ENCODE peak calls at places on chromosomes 2 and 18, in ten cellular contexts. A is spleen; V is left cardiac atrium; J is activated T-cell treated with anti-CD3 and anti-CD28 coated beads, Interleukin-2, amount 50 U/mL, for 72 hours; L is EL; E is upper lobe of right lung; O is HTR-8/SVneo; P is activated T-helper 1 cell treated with anti-CD3 and anti-CD28 coated beads, Interleukin-2, amount 50 U/mL, for 16 hours; Z is epithelial cell of esophagus; I is amniotic stem cell. S is an unnamed sample.

GRCh38 chr18:58455318-58455950 is 173.5 kb downstream of the ALPK2 start:
- DNase-seq in E (no peak), O (no peak), L (no peak), V (no peak), A (no peak), J (peak), I (no peak), P (no peak), Z (peak), S (no peak)

GRCh38 chr18:35430721-35431441 is 53.7 kb upstream of the ZNF396 start:
- DNase-seq in J (no peak), Z (no peak), V (no peak), I (no peak), P (no peak), E (no peak), A (no peak), O (no peak), L (no peak), S (no peak)

GRCh38 chr2:207546822-207547221 is 17.1 kb downstream of the CREB1 start:
- DNase-seq in P (no peak), A (no peak), O (no peak), L (peak), E (no peak), Z (peak), J (no peak), V (no peak), I (no peak), S (no peak)

GRCh38 chr18:53796042-53796729 is 428.3 kb downstream of the MBD2 start:
- DNase-seq in P (no peak), O (no peak), V (no peak), Z (peak), J (peak), L (peak), E (no peak), A (no peak), I (peak), S (no peak)

GRCh38 chr2:103161456-103162289 is 399.8 kb downstream of the TMEM182 start:
- DNase-seq in A (no peak), I (peak), P (no peak), O (peak), J (no peak), V (peak), E (no peak), Z (peak), L (peak), S (no peak)

GRCh38 chr18:31450409-31450808 is 2.9 kb downstream of the DSG3 start:
- DNase-seq in A (no peak), L (no peak), Z (peak), O (no peak), P (no peak), E (no peak), I (no peak), V (no peak), J (no peak), S (no peak)

GRCh38 chr18:8826514-8826913 is 121.2 kb downstream of the MTCL1 start:
- DNase-seq in V (no peak), I (no peak), A (no peak), E (no peak), P (no peak), L (no peak), Z (no peak), J (no peak), O (no peak), S (no peak)

GRCh38 chr2:54611830-54612545 is 111.5 kb upstream of the EML6 start:
- DNase-seq in J (no peak), I (no peak), Z (no peak), E (no peak), L (no peak), A (no peak), P (no peak), O (no peak), V (no peak), S (no peak)

GRCh38 chr2:230326453-230327417 is at the start of gene SP140L:
- DNase-seq in J (peak), V (peak), I (peak), P (peak), O (peak), E (peak), A (peak), L (peak), Z (peak), S (peak)

GRCh38 chr2:196293751-196294486 is 122.5 kb upstream of the STK17B start:
- DNase-seq in I (peak), P (no peak), L (peak), Z (peak), A (no peak), J (no peak), E (no peak), O (peak), V (no peak), S (peak)

GRCh38 chr2:58065248-58065647 is 18.6 kb downstream of the VRK2 start:
- DNase-seq in P (no peak), E (no peak), O (no peak), J (no peak), V (no peak), A (no peak), L (no peak), Z (no peak), I (no peak), S (no peak)

GRCh38 chr2:143564419-143564818 is 435.2 kb downstream of the ARHGAP15 start:
- DNase-seq in V (no peak), P (no peak), Z (no peak), A (no peak), J (no peak), O (no peak), L (no peak), E (no peak), I (no peak), S (no peak)

GRCh38 chr18:3839481-3840075 is 389.6 kb downstream of the TGIF1 start:
- DNase-seq in J (no peak), L (no peak), P (no peak), I (no peak), O (no peak), Z (no peak), E (no peak), A (no peak), V (no peak), S (no peak)

GRCh38 chr18:59079264-59079972 is 60.3 kb upstream of the SEC11C start:
- DNase-seq in L (no peak), I (no peak), E (no peak), O (peak), A (no peak), P (no peak), J (no peak), Z (peak), V (no peak), S (no peak)

GRCh38 chr2:200288670-200289429 is 17.6 kb upstream of the SPATS2L start:
- DNase-seq in A (no peak), P (no peak), O (no peak), L (peak), J (no peak), V (no peak), I (no peak), E (no peak), Z (peak), S (no peak)

GRCh38 chr2:54858021-54858681 is 134.7 kb downstream of the EML6 start:
- DNase-seq in Z (peak), J (no peak), I (no peak), E (no peak), A (no peak), V (no peak), P (no peak), O (no peak), L (peak), S (no peak)

GRCh38 chr2:59301466-59302402 is 1060.6 kb upstream of the FANCL start:
- DNase-seq in J (no peak), O (peak), A (no peak), P (no peak), Z (peak), I (peak), E (no peak), V (peak), L (peak), S (no peak)

GRCh38 chr2:114061566-114062098 is 171.7 kb downstream of the ACTR3 start:
- DNase-seq in L (no peak), V (no peak), P (no peak), E (no peak), I (no peak), J (no peak), Z (no peak), A (no peak), O (no peak), S (no peak)

GRCh38 chr2:82023710-82024109 is 1719.2 kb upstream of the LRRTM1 start:
- DNase-seq in Z (no peak), V (no peak), O (no peak), L (no peak), E (no peak), J (no peak), A (no peak), P (no peak), I (no peak), S (no peak)

GRCh38 chr2:42812899-42813479 is 20.6 kb upstream of the HAAO start:
- DNase-seq in P (no peak), E (no peak), J (no peak), I (no peak), L (peak), O (no peak), V (no peak), Z (peak), A (no peak), S (no peak)

GRCh38 chr2:205681836-205682238 is 464 bp upstream of the NRP2 start:
- DNase-seq in Z (peak), A (no peak), E (peak), L (no peak), O (no peak), I (no peak), P (no peak), V (peak), J (peak), S (no peak)

GRCh38 chr2:136112317-136112891 is 5.5 kb downstream of the CXCR4 start:
- DNase-seq in I (no peak), O (no peak), A (no peak), L (no peak), Z (no peak), E (no peak), P (no peak), V (no peak), J (no peak), S (no peak)

GRCh38 chr2:230690439-230690838 is 22.2 kb upstream of the CAB39 start:
- DNase-seq in J (no peak), I (no peak), E (peak), Z (no peak), A (no peak), O (no peak), V (peak), P (no peak), L (peak), S (no peak)

GRCh38 chr18:11857177-11857887 is 6.1 kb downstream of the CHMP1B start:
- DNase-seq in P (no peak), I (peak), Z (peak), V (peak), J (no peak), L (peak), A (peak), O (peak), E (no peak), S (peak)

GRCh38 chr2:38218583-38218982 is 142.6 kb upstream of the CYP1B1 start:
- DNase-seq in P (no peak), A (no peak), Z (no peak), I (no peak), E (no peak), J (no peak), O (no peak), L (no peak), V (no peak), S (no peak)

GRCh38 chr2:3487432-3487831 is 31.9 kb downstream of the ADI1 start:
- DNase-seq in L (no peak), Z (no peak), V (peak), J (no peak), O (no peak), A (peak), E (peak), I (no peak), P (no peak), S (no peak)

GRCh38 chr2:95271381-95271971 is 2.8 kb upstream of the PROM2 start:
- DNase-seq in A (peak), P (no peak), J (no peak), V (no peak), L (no peak), Z (no peak), E (no peak), I (no peak), O (no peak), S (no peak)

GRCh38 chr2:37376421-37377186 is 32.2 kb downstream of the QPCT start:
- DNase-seq in A (no peak), E (no peak), Z (peak), J (peak), O (peak), L (peak), I (no peak), V (no peak), P (no peak), S (peak)

GRCh38 chr2:8170954-8171353 is 510.9 kb upstream of the ID2 start:
- DNase-seq in P (no peak), L (peak), J (no peak), E (no peak), O (no peak), I (no peak), V (no peak), Z (no peak), A (no peak), S (no peak)

GRCh38 chr2:1891147-1891546 is 146.8 kb upstream of the PXDN start:
- DNase-seq in I (no peak), E (no peak), O (no peak), V (no peak), J (no peak), A (no peak), P (no peak), L (no peak), Z (no peak), S (no peak)

GRCh38 chr2:98803747-98804650 is 73.1 kb upstream of the MGAT4A start:
- DNase-seq in Z (no peak), I (no peak), E (no peak), O (no peak), L (no peak), P (no peak), V (no peak), J (no peak), A (no peak), S (no peak)

GRCh38 chr18:48441405-48441881 is 32.3 kb upstream of the ZBTB7C start:
- DNase-seq in Z (no peak), P (no peak), O (no peak), A (no peak), E (no peak), J (no peak), V (peak), I (no peak), L (no peak), S (no peak)

GRCh38 chr2:45287040-45287439 is 277.8 kb upstream of the SIX2 start:
- DNase-seq in L (no peak), I (no peak), P (no peak), E (no peak), J (no peak), A (no peak), Z (no peak), V (no peak), O (no peak), S (no peak)

GRCh38 chr2:102826904-102827303 is 65.1 kb downstream of the TMEM182 start:
- DNase-seq in J (no peak), I (no peak), E (no peak), O (no peak), Z (peak), A (no peak), P (no peak), V (peak), L (peak), S (no peak)

GRCh38 chr2:240224676-240225075 is 84.2 kb upstream of the OTOS start:
- DNase-seq in Z (peak), L (peak), J (no peak), I (peak), A (no peak), O (no peak), E (no peak), V (no peak), P (no peak), S (no peak)

GRCh38 chr2:219627105-219628100 is at the start of gene SLC4A3:
- DNase-seq in Z (peak), L (peak), I (no peak), V (peak), A (peak), O (peak), J (peak), E (peak), P (no peak), S (no peak)

GRCh38 chr2:109701362-109701761 is 87.2 kb downstream of the SOWAHC start:
- DNase-seq in V (no peak), P (no peak), E (no peak), J (no peak), L (no peak), Z (peak), O (no peak), I (no peak), A (no peak), S (no peak)

GRCh38 chr2:23629417-23630110 is 244.6 kb downstream of the KLHL29 start:
- DNase-seq in J (no peak), Z (no peak), A (peak), P (no peak), O (no peak), V (no peak), I (no peak), E (no peak), L (no peak), S (no peak)

GRCh38 chr2:127671557-127672302 is 3.6 kb downstream of the LIMS2 start:
- DNase-seq in Z (no peak), L (no peak), O (no peak), J (no peak), E (peak), I (no peak), V (no peak), P (no peak), A (no peak), S (no peak)

S was measured in pulmonary artery endothelial cell.